ENCODE peak calls at places on chromosomes 5 and 9, in four cellular contexts. E is effector memory CD8-positive, alpha-beta T cell; R is HTR-8/SVneo; I is AG09319. L is an unnamed sample.

GRCh38 chr5:132770476-132771159 is 6.4 kb downstream of the SEPTIN8 start:
- DNase-seq in E (no peak), R (no peak), I (no peak), L (peak; percentile 72)

GRCh38 chr5:74130141-74130897 is 504.3 kb downstream of the ARHGEF28 start:
- DNase-seq in I (no peak), R (no peak), E (no peak), L (no peak)

GRCh38 chr5:127256886-127257597 is 33.6 kb upstream of the MEGF10 start:
- DNase-seq in I (no peak), R (no peak), E (no peak), L (no peak)

GRCh38 chr5:5522336-5522735 is 99.9 kb downstream of the ICE1 start:
- DNase-seq in R (no peak), E (no peak), I (no peak), L (no peak)

GRCh38 chr5:610744-611730 is 1.1 kb upstream of the CEP72 start:
- DNase-seq in E (no peak), I (no peak), R (no peak), L (peak; percentile 63)

GRCh38 chr5:65742565-65743231 is 20.7 kb downstream of the NLN start:
- DNase-seq in E (no peak), R (peak; percentile 69), I (peak; percentile 44), L (no peak)

GRCh38 chr5:3364941-3365340 is 230.7 kb upstream of the IRX1 start:
- DNase-seq in I (no peak), R (no peak), E (no peak), L (peak; percentile 29)

GRCh38 chr9:21810388-21810787 is 8.0 kb downstream of the MTAP start:
- DNase-seq in I (no peak), R (no peak), E (no peak), L (no peak)

GRCh38 chr5:132926437-132926836 is 37.0 kb downstream of the AFF4 start:
- DNase-seq in E (no peak), I (no peak), R (no peak), L (no peak)

GRCh38 chr5:61371474-61371873 is 39.4 kb downstream of the ZSWIM6 start:
- DNase-seq in E (no peak), R (no peak), I (no peak), L (no peak)

GRCh38 chr5:76818844-76819831 is at the start of gene F2RL1:
- DNase-seq in I (no peak), E (peak; percentile 9), R (peak; percentile 78), L (no peak)

GRCh38 chr9:92727716-92728700 is 36.6 kb downstream of the BICD2 start:
- DNase-seq in I (no peak), E (no peak), R (no peak), L (no peak)

GRCh38 chr9:34572092-34572491 is 17.4 kb downstream of the CNTFR start:
- DNase-seq in R (no peak), I (no peak), E (no peak), L (no peak)

GRCh38 chr5:9198399-9198798 is 347.5 kb downstream of the SEMA5A start:
- DNase-seq in I (no peak), E (no peak), R (no peak), L (no peak)

GRCh38 chr5:102080288-102080687 is 215.8 kb downstream of the SLCO4C1 start:
- DNase-seq in I (no peak), E (no peak), R (no peak), L (no peak)

L was measured in coronary artery.